ENCODE peak calls at places on chromosomes 11 and 22, in seven cellular contexts. M, C, E, N, V, W and Z are unnamed samples.

GRCh38 chr11:21921151-21921550 is 271.7 kb upstream of the ANO5 start:
- DNase-seq in W (peak; percentile 31), C (no peak), N (no peak), V (no peak), M (no peak), E (no peak), Z (no peak)

GRCh38 chr22:37483050-37483449 is 3.1 kb downstream of the MFNG start:
- DNase-seq in E (no peak), V (no peak), M (no peak), N (no peak), C (no peak), W (no peak), Z (no peak)

GRCh38 chr11:69109101-69109500 is 46.6 kb upstream of the SMIM38 start:
- DNase-seq in V (no peak), W (no peak), N (no peak), C (no peak), E (no peak), M (no peak), Z (no peak)

GRCh38 chr22:45478108-45478771 is 24.4 kb upstream of the FBLN1 start:
- DNase-seq in W (no peak), M (no peak), N (peak; percentile 74), V (no peak), C (peak; percentile 83), E (no peak), Z (no peak)

GRCh38 chr11:74018331-74019005 is 9.6 kb upstream of the UCP3 start:
- DNase-seq in N (no peak), E (no peak), C (no peak), V (no peak), M (no peak), W (no peak), Z (peak; percentile 50)

GRCh38 chr11:120130991-120131760 is 6.7 kb downstream of the TRIM29 start:
- DNase-seq in V (no peak), E (no peak), W (no peak), N (no peak), C (no peak), M (no peak), Z (no peak)

GRCh38 chr11:63911876-63912275 is 5.1 kb downstream of the RCOR2 start:
- DNase-seq in C (no peak), V (no peak), E (no peak), W (no peak), M (no peak), N (no peak), Z (no peak)

GRCh38 chr22:41561335-41561734 is 525 bp downstream of the CSDC2 start:
- DNase-seq in C (no peak), M (no peak), N (no peak), W (no peak), V (no peak), E (no peak), Z (no peak)

GRCh38 chr11:117045956-117046355 is 52.3 kb downstream of the SIK3 start:
- DNase-seq in C (no peak), M (no peak), N (no peak), V (no peak), W (no peak), E (no peak), Z (no peak)

GRCh38 chr11:100208207-100208606 is 478.9 kb upstream of the ARHGAP42 start:
- DNase-seq in V (no peak), E (no peak), C (no peak), M (no peak), W (no peak), N (no peak), Z (no peak)